ENCODE peak calls at places on chromosomes 7 and 10, in ten cellular contexts. M is CD8-positive, alpha-beta T cell; G is IMR-90; Z is K562; D is HAP-1; S is aorta; T is right cardiac atrium; O is neuronal stem cell; W is GM23248; Y is HCT116. B is an unnamed sample. For H3K9me3, the result is how much of the 10 kb centered on the place peaks cover.

GRCh38 chr10:122239578-122240257 is 31.4 kb upstream of the BTBD16 start:
- DNase-seq in Z (no peak), G (peak), W (peak), T (no peak), S (no peak), M (no peak), D (no peak), Y (no peak), O (no peak), B (no peak)

GRCh38 chr7:137625197-137625596 is 221.6 kb downstream of the DGKI start:
- DNase-seq in W (peak), Z (no peak), M (no peak), D (peak), S (no peak), Y (peak), T (no peak), G (peak), O (no peak), B (no peak)

GRCh38 chr10:71647526-71648354 is 71.8 kb downstream of the C10orf105 start:
- DNase-seq in Y (no peak), T (no peak), M (no peak), O (no peak), Z (peak), D (peak), S (no peak), W (peak), G (no peak), B (no peak)

GRCh38 chr10:100148353-100149211 is 37.2 kb downstream of the ERLIN1 start:
- DNase-seq in M (no peak), D (peak), O (no peak), W (peak), T (no peak), Y (peak), Z (no peak), G (peak), S (no peak), B (no peak)

GRCh38 chr7:43199761-43200160 is 87.3 kb downstream of the HECW1 start:
- DNase-seq in D (no peak), S (no peak), M (no peak), Z (no peak), O (no peak), Y (no peak), T (no peak), W (peak), G (peak), B (no peak)

GRCh38 chr7:7254908-7255307 is 72.6 kb downstream of the C1GALT1 start:
- DNase-seq in O (no peak), M (no peak), W (no peak), G (no peak), Z (no peak), T (no peak), D (no peak), Y (no peak), S (no peak), B (no peak)

GRCh38 chr7:25259487-25260243 is 31.4 kb upstream of the NPVF start:
- DNase-seq in Z (peak), S (peak), O (peak), G (peak), Y (peak), T (peak), M (peak), D (peak), W (peak), B (peak)

GRCh38 chr10:110400173-110400947 is 95.6 kb upstream of the SMNDC1 start:
- DNase-seq in O (no peak), Y (no peak), D (no peak), M (no peak), T (no peak), S (no peak), Z (no peak), G (peak), W (no peak), B (no peak)

GRCh38 chr10:58014436-58014835 is 253.3 kb downstream of the IPMK start:
- DNase-seq in G (peak), Z (no peak), M (no peak), Y (no peak), W (no peak), O (no peak), S (no peak), T (no peak), D (no peak), B (no peak)

GRCh38 chr7:83466187-83466923 is 182.6 kb downstream of the SEMA3E start:
- DNase-seq in M (no peak), S (no peak), Z (no peak), Y (no peak), D (no peak), W (no peak), G (no peak), T (no peak), O (no peak), B (no peak)

GRCh38 chr7:34069676-34070075 is 164.3 kb downstream of the BMPER start:
- DNase-seq in W (peak), Y (no peak), M (no peak), G (peak), O (no peak), D (no peak), S (no peak), T (no peak), Z (no peak), B (no peak)

GRCh38 chr7:127770870-127771269 is 118.9 kb downstream of the SND1 start:
- DNase-seq in D (no peak), G (peak), Z (no peak), T (no peak), M (no peak), W (peak), S (no peak), Y (no peak), O (no peak), B (no peak)

GRCh38 chr7:103685646-103686418 is 239.8 kb upstream of the SLC26A5 start:
- DNase-seq in Y (no peak), G (no peak), M (no peak), T (no peak), W (no peak), Z (no peak), S (no peak), D (no peak), O (no peak), B (no peak)

GRCh38 chr10:132938472-132939329 is 3.7 kb downstream of the CFAP46 start:
- DNase-seq in M (no peak), G (no peak), W (peak), D (peak), Y (no peak), T (no peak), Z (peak), O (peak), S (no peak), B (no peak)

GRCh38 chr10:37812290-37812689 is 45.1 kb downstream of the ZNF248 start:
- DNase-seq in G (no peak), Y (no peak), S (no peak), T (no peak), Z (no peak), M (no peak), O (no peak), W (no peak), D (no peak), B (no peak)
- H3K9me3 ChIP-seq in G (under half), Y (under half), S (under half), T (under half), Z (under half), M (under half), O (under half), W (under half), D (under half), B (under half)

DNA sequence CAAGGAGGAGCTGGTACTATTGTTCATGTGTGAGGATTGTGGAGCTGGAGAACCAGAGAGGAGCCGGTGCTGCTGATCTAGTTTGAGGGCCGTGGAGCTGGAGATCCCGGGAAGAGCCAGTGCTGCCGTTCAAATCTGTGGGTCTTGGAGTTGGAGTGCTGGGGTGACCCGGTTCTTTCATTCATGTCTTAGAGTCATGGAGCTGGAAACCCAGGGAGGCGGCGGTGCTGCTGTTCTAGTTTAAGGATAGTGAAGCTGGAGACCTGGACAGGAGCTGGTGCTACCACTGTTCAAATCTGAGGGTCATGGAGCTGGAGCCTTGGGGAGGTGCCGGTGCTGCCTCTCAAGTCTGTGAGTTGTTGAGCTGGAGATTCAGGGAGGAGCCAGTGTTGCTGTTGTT is 88.5 kb upstream of the ZNF479 start:
- DNase-seq in M (no peak), Z (no peak), G (no peak), Y (no peak), S (no peak), W (no peak), T (no peak), D (no peak), O (no peak), B (no peak)
- H3K9me3 ChIP-seq in M (under half), Z (under half), G (half or more), Y (under half), S (under half), W (under half), T (under half), D (under half), O (under half), B (under half)

GRCh38 chr7:72037494-72037893 is 374.6 kb downstream of the CALN1 start:
- DNase-seq in Z (no peak), G (no peak), M (no peak), Y (no peak), W (no peak), D (no peak), O (no peak), T (no peak), S (no peak), B (no peak)
- H3K9me3 ChIP-seq in Z (under half), G (under half), M (under half), Y (under half), W (under half), D (under half), O (under half), T (under half), S (under half), B (under half)

DNA sequence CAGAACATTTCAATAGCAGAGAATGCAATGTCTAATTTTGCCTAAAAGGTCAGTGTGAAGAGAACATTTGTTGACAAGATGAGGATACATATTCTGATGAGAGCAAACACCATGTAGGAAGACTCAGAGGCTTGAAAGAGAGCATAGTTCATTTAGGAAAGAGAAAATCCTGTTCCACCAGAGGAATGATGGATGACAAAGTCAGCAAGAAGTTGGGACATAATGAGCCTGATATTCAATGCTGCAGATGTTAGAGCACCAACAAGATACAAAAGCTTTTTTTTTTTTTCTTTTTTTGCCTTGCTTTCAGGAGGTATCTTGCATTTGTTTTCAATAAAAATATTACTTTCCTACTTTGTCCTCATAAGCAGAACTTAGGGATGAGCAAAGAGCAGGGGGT is 952.0 kb upstream of the C7orf33 start:
- DNase-seq in G (no peak), Y (no peak), Z (no peak), O (no peak), T (no peak), S (no peak), W (no peak), M (no peak), D (no peak), B (no peak)
- H3K9me3 ChIP-seq in G (under half), Y (under half), Z (under half), O (under half), T (under half), S (under half), W (under half), M (under half), D (under half), B (under half)

DNA sequence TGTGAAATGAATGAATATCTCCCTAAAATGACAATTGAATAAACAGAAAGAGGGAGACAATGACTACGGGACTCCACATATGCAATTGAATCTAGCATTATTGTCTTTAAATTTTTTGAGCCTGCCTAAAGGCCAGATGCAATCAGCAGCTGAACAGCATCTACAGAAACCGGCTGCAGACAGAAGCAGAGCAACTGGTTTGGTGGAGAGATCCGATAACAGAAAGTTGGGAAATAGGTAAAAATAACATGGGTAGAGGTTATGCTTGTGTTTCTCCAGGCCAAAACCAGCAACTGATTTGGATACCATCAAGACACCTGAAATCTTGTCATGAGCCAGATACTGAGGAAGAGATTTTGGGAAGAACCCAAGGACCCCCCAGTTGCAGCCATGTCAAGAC is 146.6 kb downstream of the ZNF33B start:
- DNase-seq in M (no peak), G (no peak), Y (no peak), Z (no peak), O (no peak), D (no peak), S (no peak), W (no peak), T (no peak), B (no peak)
- H3K9me3 ChIP-seq in M (under half), G (under half), Y (under half), Z (under half), O (under half), D (under half), S (under half), W (under half), T (under half), B (under half)

GRCh38 chr10:61616611-61617010 is 46.1 kb upstream of the CABCOCO1 start:
- DNase-seq in D (no peak), W (no peak), M (no peak), S (no peak), Z (no peak), G (no peak), O (no peak), T (no peak), Y (no peak), B (no peak)
- H3K9me3 ChIP-seq in D (under half), W (under half), M (under half), S (under half), Z (under half), G (under half), O (under half), T (under half), Y (under half), B (under half)

DNA sequence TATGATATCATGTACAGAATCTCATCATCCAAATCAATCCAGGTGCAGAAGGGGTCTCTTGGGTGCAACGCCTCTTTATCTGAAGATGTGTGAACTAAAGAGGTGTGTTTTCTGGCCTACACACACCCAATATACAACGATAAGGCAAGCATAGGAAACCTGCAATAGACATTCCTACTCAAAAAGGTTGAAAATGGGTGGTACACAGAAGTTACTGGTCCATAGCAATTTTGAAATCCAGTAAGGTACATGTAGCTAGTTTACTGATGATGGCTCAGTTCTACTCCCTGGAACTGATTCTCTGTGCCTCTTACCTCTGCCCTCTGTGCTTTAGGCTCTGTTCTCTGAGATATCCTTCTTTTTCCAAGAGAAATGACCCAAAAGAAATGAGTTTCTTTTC is 22.2 kb upstream of the CCDC3 start:
- DNase-seq in D (no peak), W (no peak), Z (no peak), M (no peak), G (no peak), O (no peak), T (no peak), Y (no peak), S (no peak), B (no peak)
- H3K9me3 ChIP-seq in D (under half), W (under half), Z (under half), M (under half), G (under half), O (under half), T (under half), Y (under half), S (under half), B (under half)

DNA sequence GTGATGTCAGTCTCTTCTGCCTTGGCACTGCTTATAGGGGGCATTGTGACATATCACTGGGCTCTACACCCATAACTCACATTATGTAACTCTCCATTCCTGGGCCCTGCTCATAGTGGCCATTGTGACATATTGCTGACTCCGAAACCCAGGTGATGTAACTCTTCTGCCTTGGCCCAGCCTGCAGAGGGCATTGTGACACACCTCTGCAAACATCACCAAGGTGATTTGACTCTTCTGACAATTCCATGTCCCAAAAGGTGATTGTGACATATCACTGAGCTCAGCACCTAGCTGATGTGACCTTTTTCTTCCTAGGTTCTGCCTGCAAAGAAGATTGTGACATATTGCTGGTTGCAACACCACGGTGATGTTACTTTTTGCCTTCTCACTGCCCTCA is 36.5 kb upstream of the ZNF680 start:
- DNase-seq in M (no peak), Z (no peak), S (no peak), W (no peak), D (no peak), Y (no peak), T (no peak), G (no peak), O (no peak), B (no peak)
- H3K9me3 ChIP-seq in M (under half), Z (under half), S (under half), W (under half), D (under half), Y (under half), T (under half), G (under half), O (under half), B (under half)

GRCh38 chr7:158110034-158110590 is 477.5 kb downstream of the PTPRN2 start:
- DNase-seq in O (no peak), Z (no peak), M (peak), G (no peak), D (no peak), Y (no peak), S (no peak), W (no peak), T (peak), B (no peak)
- H3K9me3 ChIP-seq in O (under half), Z (under half), M (under half), G (half or more), D (under half), Y (under half), S (under half), W (under half), T (under half), B (under half)

B was measured in T-helper 17 cell.